ENCODE peak calls at places on chromosomes 7 and 10, in ten cellular contexts. P is cardiac fibroblast; Q is pulmonary artery endothelial cell; E is activated T-helper 9 cell treated with anti-CD3 and anti-CD28 coated beads, Interleukin-2, amount 50 U/mL, for 16 hours; V is A549; D is T follicular helper cell; K is sciatic nerve; I is HFFc6; A is GM04503; R is activated T-cell treated with anti-CD3 and anti-CD28 coated beads, Interleukin-2, amount 50 U/mL, for 24 hours. O is an unnamed sample.

GRCh38 chr7:52189153-52189778 is 846.2 kb upstream of the POM121L12 start:
- DNase-seq in P (no peak), Q (no peak), E (no peak), V (no peak), D (no peak), K (no peak), I (no peak), A (no peak), R (no peak), O (no peak)

GRCh38 chr7:129417073-129417472 is 17.2 kb upstream of the STRIP2 start:
- DNase-seq in P (no peak), Q (no peak), E (no peak), V (no peak), D (no peak), K (no peak), I (no peak), A (no peak), R (no peak), O (no peak)

GRCh38 chr7:99953649-99954048 is 22.2 kb downstream of the AZGP1 start:
- DNase-seq in P (peak), Q (no peak), E (no peak), V (no peak), D (no peak), K (no peak), I (no peak), A (peak), R (no peak), O (peak)

GRCh38 chr7:995571-995970 is 12.6 kb downstream of the CYP2W1 start:
- DNase-seq in P (no peak), Q (no peak), E (no peak), V (no peak), D (no peak), K (no peak), I (no peak), A (no peak), R (no peak), O (no peak)

GRCh38 chr10:24701447-24701846 is 22.2 kb downstream of the ARHGAP21 start:
- DNase-seq in P (peak), Q (no peak), E (no peak), V (no peak), D (no peak), K (no peak), I (no peak), A (no peak), R (no peak), O (no peak)

GRCh38 chr10:87095241-87095945 is 387 bp downstream of the SHLD2 start:
- DNase-seq in P (peak), Q (no peak), E (peak), V (peak), D (peak), K (peak), I (peak), A (peak), R (peak), O (peak)

GRCh38 chr10:113131611-113132330 is 181.7 kb downstream of the TCF7L2 start:
- DNase-seq in P (peak), Q (no peak), E (no peak), V (peak), D (no peak), K (no peak), I (peak), A (peak), R (no peak), O (no peak)

GRCh38 chr7:150420987-150421674 is 29.3 kb upstream of the GIMAP8 start:
- DNase-seq in P (peak), Q (peak), E (peak), V (peak), D (peak), K (peak), I (peak), A (no peak), R (peak), O (peak)

GRCh38 chr10:122152544-122152943 is 118.6 kb upstream of the BTBD16 start:
- DNase-seq in P (peak), Q (no peak), E (no peak), V (no peak), D (no peak), K (peak), I (peak), A (peak), R (no peak), O (no peak)

GRCh38 chr10:110408943-110409342 is 88.8 kb upstream of the DUSP5 start:
- DNase-seq in P (no peak), Q (no peak), E (no peak), V (no peak), D (no peak), K (no peak), I (no peak), A (no peak), R (no peak), O (no peak)

GRCh38 chr7:108330237-108330636 is 126.0 kb downstream of the NRCAM start:
- DNase-seq in P (no peak), Q (no peak), E (no peak), V (no peak), D (no peak), K (no peak), I (no peak), A (no peak), R (no peak), O (no peak)

GRCh38 chr7:73681031-73681430 is 2.2 kb downstream of the DNAJC30 start:
- DNase-seq in P (peak), Q (no peak), E (no peak), V (no peak), D (no peak), K (no peak), I (peak), A (no peak), R (no peak), O (no peak)

GRCh38 chr7:127780489-127780888 is 128.5 kb downstream of the SND1 start:
- DNase-seq in P (no peak), Q (no peak), E (no peak), V (no peak), D (no peak), K (no peak), I (no peak), A (no peak), R (no peak), O (no peak)

GRCh38 chr10:9268176-9268575 is 1213.7 kb downstream of the GATA3 start:
- DNase-seq in P (no peak), Q (no peak), E (no peak), V (no peak), D (no peak), K (no peak), I (no peak), A (no peak), R (no peak), O (no peak)

GRCh38 chr10:132397671-132398565 is 918 bp downstream of the PWWP2B start:
- DNase-seq in P (peak), Q (no peak), E (peak), V (peak), D (peak), K (no peak), I (peak), A (no peak), R (peak), O (no peak)

GRCh38 chr7:25857376-25858067 is 294.5 kb upstream of the NFE2L3 start:
- DNase-seq in P (peak), Q (no peak), E (no peak), V (peak), D (no peak), K (no peak), I (no peak), A (no peak), R (no peak), O (no peak)

GRCh38 chr7:47609803-47610452 is 28.0 kb upstream of the TNS3 start:
- DNase-seq in P (no peak), Q (no peak), E (no peak), V (peak), D (no peak), K (no peak), I (peak), A (no peak), R (no peak), O (no peak)

GRCh38 chr7:2760098-2760889 is 72.3 kb downstream of the AMZ1 start:
- DNase-seq in P (peak), Q (no peak), E (no peak), V (peak), D (no peak), K (no peak), I (no peak), A (no peak), R (no peak), O (peak)

GRCh38 chr10:121070257-121070656 is 219.1 kb downstream of the WDR11 start:
- DNase-seq in P (no peak), Q (no peak), E (no peak), V (peak), D (no peak), K (no peak), I (no peak), A (no peak), R (no peak), O (no peak)

GRCh38 chr7:2198206-2198605 is 34.5 kb downstream of the MAD1L1 start:
- DNase-seq in P (no peak), Q (no peak), E (no peak), V (no peak), D (no peak), K (no peak), I (no peak), A (no peak), R (no peak), O (no peak)

GRCh38 chr7:132216847-132217246 is 359.4 kb downstream of the PLXNA4 start:
- DNase-seq in P (no peak), Q (no peak), E (no peak), V (no peak), D (no peak), K (no peak), I (no peak), A (no peak), R (no peak), O (no peak)